ENCODE peak calls at places on chromosomes 16 and 17, in eight cellular contexts. A is A549; F is effector memory CD4-positive, alpha-beta T cell; H is MM.1S; B is dorsolateral prefrontal cortex; Y is hepatocyte; M is Peyer's patch; I is A673. P is an unnamed sample.

GRCh38 chr17:1653735-1654134 is 4.1 kb upstream of the RILP start:
- DNase-seq in A (no peak), F (no peak), H (no peak), B (no peak), Y (no peak), M (no peak), I (no peak), P (no peak)

GRCh38 chr16:27204232-27204915 is 1.0 kb downstream of the KDM8 start:
- DNase-seq in A (no peak), F (no peak), H (no peak), B (no peak), Y (no peak), M (no peak), I (no peak), P (no peak)

GRCh38 chr17:79054200-79054599 is 20.4 kb upstream of the ENGASE start:
- DNase-seq in A (peak; percentile 54), F (no peak), H (no peak), B (no peak), Y (no peak), M (no peak), I (no peak), P (no peak)

GRCh38 chr17:67546578-67547527 is 169.8 kb downstream of the PITPNC1 start:
- DNase-seq in A (peak; percentile 21), F (no peak), H (no peak), B (no peak), Y (peak; percentile 51), M (peak; percentile 40), I (no peak), P (no peak)

GRCh38 chr17:78263063-78263735 is 31.8 kb downstream of the TMEM235 start:
- DNase-seq in A (no peak), F (no peak), H (no peak), B (no peak), Y (peak; percentile 65), M (peak; percentile 42), I (no peak), P (no peak)

GRCh38 chr17:30393911-30394867 is 15.5 kb downstream of the CPD start:
- DNase-seq in A (no peak), F (no peak), H (no peak), B (no peak), Y (no peak), M (no peak), I (no peak), P (no peak)

GRCh38 chr17:6297119-6297518 is 137.8 kb downstream of the AIPL1 start:
- DNase-seq in A (no peak), F (no peak), H (no peak), B (no peak), Y (no peak), M (no peak), I (no peak), P (no peak)

GRCh38 chr17:78174332-78174869 is 6.0 kb downstream of the SYNGR2 start:
- DNase-seq in A (peak; percentile 56), F (no peak), H (peak; percentile 55), B (peak; percentile 82), Y (no peak), M (peak; percentile 64), I (no peak), P (no peak)

GRCh38 chr17:66467766-66468165 is 165.4 kb downstream of the PRKCA start:
- DNase-seq in A (no peak), F (no peak), H (no peak), B (no peak), Y (no peak), M (no peak), I (no peak), P (no peak)

GRCh38 chr16:24062270-24062817 is 193.8 kb upstream of the CACNG3 start:
- DNase-seq in A (no peak), F (no peak), H (no peak), B (no peak), Y (no peak), M (no peak), I (no peak), P (no peak)

GRCh38 chr16:77290451-77291110 is 91.4 kb downstream of the SYCE1L start:
- DNase-seq in A (peak; percentile 52), F (no peak), H (no peak), B (no peak), Y (peak; percentile 41), M (no peak), I (no peak), P (no peak)

GRCh38 chr17:74059471-74059870 is 144.0 kb upstream of the RPL38 start:
- DNase-seq in A (no peak), F (no peak), H (no peak), B (no peak), Y (no peak), M (no peak), I (no peak), P (no peak)

GRCh38 chr17:57294629-57295501 is 38.5 kb downstream of the MSI2 start:
- DNase-seq in A (peak; percentile 28), F (no peak), H (no peak), B (no peak), Y (no peak), M (no peak), I (peak; percentile 94), P (peak; percentile 46)

GRCh38 chr17:81311954-81312353 is 16.8 kb upstream of the SLC38A10 start:
- DNase-seq in A (no peak), F (no peak), H (no peak), B (no peak), Y (no peak), M (no peak), I (no peak), P (no peak)

GRCh38 chr17:66275651-66276050 is 26.8 kb upstream of the PRKCA start:
- DNase-seq in A (peak; percentile 97), F (no peak), H (no peak), B (no peak), Y (peak; percentile 59), M (no peak), I (peak; percentile 81), P (no peak)

GRCh38 chr16:3259097-3259496 is 2.7 kb upstream of the MEFV start:
- DNase-seq in A (no peak), F (no peak), H (no peak), B (no peak), Y (no peak), M (no peak), I (no peak), P (no peak)

GRCh38 chr17:27853121-27853520 is 40.0 kb downstream of the LYRM9 start:
- DNase-seq in A (no peak), F (no peak), H (no peak), B (no peak), Y (no peak), M (no peak), I (no peak), P (no peak)

GRCh38 chr17:60060474-60060873 is 18.2 kb downstream of the HEATR6 start:
- DNase-seq in A (no peak), F (no peak), H (no peak), B (no peak), Y (no peak), M (no peak), I (no peak), P (no peak)

GRCh38 chr16:67454852-67455251 is 23.9 kb downstream of the HSD11B2 start:
- DNase-seq in A (no peak), F (no peak), H (no peak), B (no peak), Y (no peak), M (no peak), I (no peak), P (no peak)
- H3K27ac ChIP-seq in A (no peak overlapping the region), F (no peak overlapping the region), H (no peak overlapping the region), B (no peak overlapping the region), Y (no peak overlapping the region), M (peak overlapping the region; percentile 36), I (no peak overlapping the region), P (no peak overlapping the region)

DNA sequence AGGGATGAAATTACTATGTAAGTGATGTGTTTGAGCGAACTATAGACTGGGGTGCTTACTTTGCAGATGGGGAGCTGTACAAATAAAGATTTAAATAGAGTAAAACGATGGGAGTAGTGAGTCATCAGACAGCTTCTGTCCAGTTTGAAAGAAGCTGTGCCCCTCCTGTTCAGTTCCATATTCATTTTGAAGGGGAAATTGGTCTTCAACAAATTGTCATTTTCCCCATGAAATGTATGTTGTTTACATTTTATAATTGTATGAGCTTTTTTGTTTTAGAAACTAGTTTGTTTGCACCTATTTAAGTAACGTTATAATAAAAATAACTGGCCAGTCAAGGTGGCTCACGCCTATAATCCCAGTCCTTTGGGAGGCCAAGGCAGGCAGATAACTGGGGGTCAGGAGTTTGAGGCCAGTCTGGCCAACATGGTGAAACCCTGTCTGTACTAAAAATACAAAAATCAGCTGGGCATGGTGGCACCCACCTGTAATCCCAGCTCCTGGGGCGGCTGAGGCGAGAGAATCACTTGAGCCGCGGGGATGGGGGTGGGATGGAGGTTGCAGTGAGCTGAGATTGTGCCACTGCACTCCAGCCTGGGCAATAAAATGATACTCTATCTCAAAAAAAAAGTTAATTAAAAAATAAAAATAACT is 20.2 kb downstream of the SEC14L1 start:
- DNase-seq in A (no peak), F (no peak), H (no peak), B (no peak), Y (no peak), M (no peak), I (no peak), P (no peak)
- H3K27ac ChIP-seq in A (no peak overlapping the region), F (no peak overlapping the region), H (peak overlapping the region; percentile 87), B (peak overlapping the region; percentile 61), Y (peak overlapping the region; percentile 51), M (no peak overlapping the region), I (no peak overlapping the region), P (no peak overlapping the region)

DNA sequence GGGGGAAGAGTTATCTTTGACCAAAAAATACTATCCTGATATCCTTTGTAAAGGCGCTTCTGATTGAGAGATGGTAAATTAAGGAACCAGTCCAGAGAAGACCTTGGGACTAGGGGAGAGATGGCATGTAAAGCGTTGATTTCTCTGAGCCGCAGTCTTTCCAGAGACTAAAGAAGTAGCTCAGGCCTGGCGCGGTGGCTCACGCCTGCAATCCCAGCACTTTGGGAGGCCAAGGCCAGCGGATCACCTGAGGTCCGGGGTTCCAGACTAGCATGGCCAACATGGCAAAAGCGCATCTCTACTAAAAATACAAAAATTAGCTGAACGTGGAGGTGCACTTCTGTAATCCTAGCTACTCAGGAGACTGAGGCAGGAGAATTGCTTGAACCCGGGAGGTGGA is 625 bp upstream of the CENPT start:
- DNase-seq in A (no peak), F (no peak), H (no peak), B (no peak), Y (no peak), M (no peak), I (no peak), P (no peak)
- H3K27ac ChIP-seq in A (peak overlapping the region; percentile 98), F (no peak overlapping the region), H (no peak overlapping the region), B (no peak overlapping the region), Y (peak overlapping the region; percentile 99), M (peak overlapping the region; percentile 87), I (peak overlapping the region; percentile 96), P (no peak overlapping the region)

DNA sequence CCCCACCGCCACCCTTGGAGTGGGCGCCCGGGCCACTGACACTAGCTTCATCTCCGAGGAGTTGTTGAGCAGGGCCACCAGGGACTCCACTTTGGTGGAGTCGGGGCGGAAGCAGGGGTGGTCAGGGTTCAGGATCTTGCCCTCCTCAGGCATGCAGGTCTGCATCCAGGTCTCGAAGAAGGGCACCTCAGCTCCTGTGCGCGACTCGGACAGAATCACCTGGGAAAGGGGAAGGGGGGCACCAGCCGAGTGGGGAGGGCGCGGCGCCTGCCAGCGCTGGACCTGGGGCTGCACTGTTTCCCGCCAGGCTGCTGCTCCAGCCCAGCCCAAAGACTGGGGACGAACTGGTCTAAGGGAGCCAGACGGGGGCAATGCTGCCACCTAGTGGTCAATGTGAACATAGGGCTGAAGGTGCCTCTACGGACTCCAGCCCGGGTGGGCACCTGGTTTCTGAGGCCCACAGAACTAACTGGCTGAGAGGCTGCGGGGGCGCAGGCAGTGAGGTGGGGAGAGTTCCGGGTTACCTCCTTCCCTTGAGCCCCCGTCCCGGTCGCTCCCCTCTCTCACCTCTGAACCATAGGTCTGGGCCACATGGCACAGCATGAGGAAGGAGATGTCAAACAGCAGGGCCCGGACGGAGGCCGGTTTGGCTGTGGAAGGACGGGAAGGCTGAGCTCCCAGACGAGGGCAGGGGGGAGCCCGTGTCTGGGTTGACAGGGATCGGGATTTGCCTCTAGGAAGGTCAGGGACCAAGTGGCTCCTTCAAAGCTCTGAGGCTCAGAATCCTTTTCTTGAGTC is 11.8 kb downstream of the CSF3 start:
- DNase-seq in A (peak; percentile 83), F (peak; percentile 55), H (peak; percentile 74), B (peak; percentile 62), Y (peak; percentile 91), M (peak; percentile 66), I (peak; percentile 74), P (peak; percentile 75)
- H3K27ac ChIP-seq in A (peak overlapping the region; percentile 56), F (no peak overlapping the region), H (no peak overlapping the region), B (no peak overlapping the region), Y (no peak overlapping the region), M (no peak overlapping the region), I (no peak overlapping the region), P (no peak overlapping the region)